ENCODE peak calls at places on chromosomes 5 and 9, in four cellular contexts. One of them, this sample, is unnamed.

GRCh38 chr9:130432362-130432761 is 12.4 kb upstream of the ASS1 start:
- DNase-seq in HFFc6: no peak
- DNase-seq in dorsolateral prefrontal cortex: no peak
- DNase-seq in cardiac muscle cell: no peak
- DNase-seq in this sample: peak

GRCh38 chr5:93622240-93622885 is 39.3 kb downstream of the NR2F1 start:
- DNase-seq in HFFc6: peak
- DNase-seq in cardiac muscle cell: peak
- DNase-seq in dorsolateral prefrontal cortex: no peak
- DNase-seq in this sample: peak

GRCh38 chr9:121598167-121599000 is 53.0 kb upstream of the DAB2IP start:
- DNase-seq in HFFc6: peak
- DNase-seq in dorsolateral prefrontal cortex: no peak
- DNase-seq in cardiac muscle cell: peak
- DNase-seq in this sample: peak

GRCh38 chr5:173734716-173735115 is 118.3 kb upstream of the BOD1 start:
- DNase-seq in dorsolateral prefrontal cortex: no peak
- DNase-seq in HFFc6: no peak
- DNase-seq in cardiac muscle cell: no peak
- DNase-seq in this sample: no peak

GRCh38 chr5:146026307-146027010 is 78.9 kb downstream of the PLAC8L1 start:
- DNase-seq in dorsolateral prefrontal cortex: no peak
- DNase-seq in HFFc6: no peak
- DNase-seq in cardiac muscle cell: no peak
- DNase-seq in this sample: no peak

GRCh38 chr9:136824496-136825225 is 16.9 kb downstream of the RABL6 start:
- DNase-seq in HFFc6: no peak
- DNase-seq in cardiac muscle cell: no peak
- DNase-seq in dorsolateral prefrontal cortex: peak
- DNase-seq in this sample: no peak

GRCh38 chr5:135890867-135891266 is 4.8 kb downstream of the IL9 start:
- DNase-seq in dorsolateral prefrontal cortex: no peak
- DNase-seq in cardiac muscle cell: no peak
- DNase-seq in HFFc6: no peak
- DNase-seq in this sample: no peak

GRCh38 chr5:15638341-15638740 is 138.4 kb downstream of the FBXL7 start:
- DNase-seq in HFFc6: no peak
- DNase-seq in dorsolateral prefrontal cortex: no peak
- DNase-seq in cardiac muscle cell: no peak
- DNase-seq in this sample: no peak

GRCh38 chr9:106859957-106860715 is 2.8 kb upstream of the ZNF462 start:
- DNase-seq in HFFc6: no peak
- DNase-seq in cardiac muscle cell: peak
- DNase-seq in dorsolateral prefrontal cortex: no peak
- DNase-seq in this sample: peak

GRCh38 chr9:111895996-111896941 is at the start of gene UGCG:
- DNase-seq in cardiac muscle cell: peak
- DNase-seq in dorsolateral prefrontal cortex: peak
- DNase-seq in HFFc6: peak
- DNase-seq in this sample: peak

GRCh38 chr9:127311239-127311741 is 46.7 kb downstream of the GARNL3 start:
- DNase-seq in dorsolateral prefrontal cortex: no peak
- DNase-seq in cardiac muscle cell: peak
- DNase-seq in HFFc6: peak
- DNase-seq in this sample: no peak

GRCh38 chr5:122164831-122165573 is 35.7 kb downstream of the ZNF474 start:
- DNase-seq in dorsolateral prefrontal cortex: no peak
- DNase-seq in HFFc6: no peak
- DNase-seq in cardiac muscle cell: no peak
- DNase-seq in this sample: no peak

GRCh38 chr9:109507421-109507838 is 9.3 kb upstream of the PTPN3 start:
- DNase-seq in HFFc6: peak
- DNase-seq in cardiac muscle cell: peak
- DNase-seq in dorsolateral prefrontal cortex: no peak
- DNase-seq in this sample: peak

GRCh38 chr9:115923903-115924668 is 229.5 kb upstream of the PAPPA start:
- DNase-seq in dorsolateral prefrontal cortex: no peak
- DNase-seq in HFFc6: peak
- DNase-seq in cardiac muscle cell: peak
- DNase-seq in this sample: no peak

GRCh38 chr5:123094919-123095693 is 6.1 kb downstream of the PRDM6 start:
- DNase-seq in cardiac muscle cell: no peak
- DNase-seq in dorsolateral prefrontal cortex: no peak
- DNase-seq in HFFc6: no peak
- DNase-seq in this sample: no peak

GRCh38 chr9:18526686-18527085 is 52.7 kb downstream of the ADAMTSL1 start:
- DNase-seq in cardiac muscle cell: peak
- DNase-seq in dorsolateral prefrontal cortex: no peak
- DNase-seq in HFFc6: no peak
- DNase-seq in this sample: no peak

GRCh38 chr9:34612788-34613390 is 992 bp upstream of the RPP25L start:
- DNase-seq in cardiac muscle cell: peak
- DNase-seq in dorsolateral prefrontal cortex: peak
- DNase-seq in HFFc6: peak
- DNase-seq in this sample: peak

GRCh38 chr9:136412912-136413420 is 2.5 kb downstream of the PMPCA start:
- DNase-seq in cardiac muscle cell: peak
- DNase-seq in HFFc6: no peak
- DNase-seq in dorsolateral prefrontal cortex: no peak
- DNase-seq in this sample: no peak

GRCh38 chr5:150904479-150905311 is at the start of gene ZNF300:
- DNase-seq in dorsolateral prefrontal cortex: peak
- DNase-seq in cardiac muscle cell: peak
- DNase-seq in HFFc6: peak
- DNase-seq in this sample: peak

GRCh38 chr9:37229882-37230482 is 109.6 kb downstream of the ZCCHC7 start:
- DNase-seq in dorsolateral prefrontal cortex: no peak
- DNase-seq in cardiac muscle cell: no peak
- DNase-seq in HFFc6: peak
- DNase-seq in this sample: no peak

GRCh38 chr5:168152660-168153059 is 138.8 kb upstream of the WWC1 start:
- DNase-seq in cardiac muscle cell: peak
- DNase-seq in HFFc6: no peak
- DNase-seq in dorsolateral prefrontal cortex: no peak
- DNase-seq in this sample: no peak

GRCh38 chr9:4741365-4742031 is 496 bp upstream of the AK3 start:
- DNase-seq in cardiac muscle cell: peak
- DNase-seq in dorsolateral prefrontal cortex: peak
- DNase-seq in HFFc6: no peak
- DNase-seq in this sample: peak

GRCh38 chr5:141945511-141946024 is 12.4 kb downstream of the PCDH12 start:
- DNase-seq in cardiac muscle cell: peak
- DNase-seq in HFFc6: no peak
- DNase-seq in dorsolateral prefrontal cortex: no peak
- DNase-seq in this sample: no peak

GRCh38 chr5:10599828-10600227 is 36.0 kb downstream of the ANKRD33B start:
- DNase-seq in cardiac muscle cell: peak
- DNase-seq in dorsolateral prefrontal cortex: no peak
- DNase-seq in HFFc6: peak
- DNase-seq in this sample: no peak

GRCh38 chr5:14400085-14400484 is 181.5 kb upstream of the OTULINL start:
- DNase-seq in cardiac muscle cell: peak
- DNase-seq in dorsolateral prefrontal cortex: no peak
- DNase-seq in HFFc6: peak
- DNase-seq in this sample: no peak

GRCh38 chr9:95514402-95514801 is 2.4 kb downstream of the PTCH1 start:
- DNase-seq in dorsolateral prefrontal cortex: no peak
- DNase-seq in cardiac muscle cell: no peak
- DNase-seq in HFFc6: no peak
- DNase-seq in this sample: no peak

GRCh38 chr9:131447600-131447999 is 53.7 kb downstream of the PRRC2B start:
- DNase-seq in dorsolateral prefrontal cortex: no peak
- DNase-seq in HFFc6: no peak
- DNase-seq in cardiac muscle cell: no peak
- DNase-seq in this sample: no peak

GRCh38 chr5:2685651-2686050 is 65.8 kb downstream of the IRX2 start:
- DNase-seq in HFFc6: no peak
- DNase-seq in dorsolateral prefrontal cortex: no peak
- DNase-seq in cardiac muscle cell: peak
- DNase-seq in this sample: no peak

GRCh38 chr5:19531374-19531952 is 456.5 kb downstream of the CDH18 start:
- DNase-seq in cardiac muscle cell: no peak
- DNase-seq in dorsolateral prefrontal cortex: no peak
- DNase-seq in HFFc6: no peak
- DNase-seq in this sample: peak

GRCh38 chr9:81716409-81716808 is 27.1 kb upstream of the TLE1 start:
- DNase-seq in dorsolateral prefrontal cortex: no peak
- DNase-seq in cardiac muscle cell: peak
- DNase-seq in HFFc6: peak
- DNase-seq in this sample: peak

This sample was measured in trophoblast cell.